ENCODE peak calls at places on chromosomes 2 and 18, in eight cellular contexts. D is A549, Z is upper lobe of left lung, B is right lobe of liver, P is gastrocnemius medialis, K is K562, E is body of pancreas, L is HCT116. I is an unnamed sample.

GRCh38 chr2:164952057-164952702 is 3.1 kb downstream of the SLC38A11 start:
- ATAC-seq in P (no peak), B (no peak), K (no peak), E (no peak), L (no peak), Z (no peak), D (no peak), I (no peak)

GRCh38 chr18:74069178-74070050 is 78.2 kb downstream of the FBXO15 start:
- ATAC-seq in B (no peak), D (no peak), Z (peak), P (no peak), L (no peak), E (no peak), K (no peak), I (no peak)

GRCh38 chr2:109260886-109261700 is 132.1 kb downstream of the SH3RF3 start:
- ATAC-seq in E (peak), D (peak), B (no peak), P (no peak), Z (peak), K (peak), L (peak), I (no peak)

GRCh38 chr2:16466821-16467151 is 198.8 kb downstream of the CYRIA start:
- ATAC-seq in K (no peak), D (no peak), Z (no peak), L (no peak), P (no peak), E (no peak), B (no peak), I (no peak)

GRCh38 chr2:234355798-234356365 is 141.0 kb downstream of the ARL4C start:
- ATAC-seq in B (no peak), P (no peak), Z (no peak), E (no peak), L (no peak), K (no peak), D (no peak), I (no peak)

GRCh38 chr2:160534249-160534648 is 40.6 kb upstream of the RBMS1 start:
- ATAC-seq in L (no peak), P (no peak), E (no peak), D (no peak), Z (no peak), K (no peak), B (no peak), I (no peak)

GRCh38 chr2:147030966-147031760 is 813.7 kb upstream of the ACVR2A start:
- ATAC-seq in L (peak), P (no peak), D (no peak), B (no peak), E (no peak), Z (no peak), K (no peak), I (no peak)

GRCh38 chr2:37672870-37673184 is 1.4 kb upstream of the CDC42EP3 start:
- ATAC-seq in L (no peak), D (no peak), B (no peak), K (no peak), Z (no peak), E (no peak), P (no peak), I (no peak)

GRCh38 chr2:160736629-160737028 is 243.0 kb upstream of the RBMS1 start:
- ATAC-seq in P (no peak), D (peak), K (no peak), L (no peak), E (no peak), B (no peak), Z (no peak), I (no peak)

GRCh38 chr2:41990688-41991087 is 57.1 kb upstream of the PKDCC start:
- ATAC-seq in P (no peak), L (no peak), B (no peak), Z (no peak), D (peak), K (no peak), E (no peak), I (no peak)

GRCh38 chr2:184449760-184450159 is 148.6 kb upstream of the ZNF804A start:
- ATAC-seq in D (no peak), P (no peak), L (no peak), E (no peak), K (no peak), Z (no peak), B (no peak), I (no peak)

GRCh38 chr2:177298191-177298590 is 33.7 kb upstream of the NFE2L2 start:
- ATAC-seq in Z (no peak), B (no peak), P (no peak), K (no peak), E (no peak), L (no peak), D (no peak), I (no peak)

GRCh38 chr2:177295479-177295878 is 31.0 kb upstream of the NFE2L2 start:
- ATAC-seq in Z (peak), P (peak), L (no peak), B (peak), K (no peak), D (no peak), E (no peak), I (peak)

GRCh38 chr2:177291701-177292100 is 27.2 kb upstream of the NFE2L2 start:
- ATAC-seq in P (no peak), E (no peak), Z (no peak), D (no peak), K (no peak), B (no peak), L (no peak), I (no peak)

GRCh38 chr2:177296047-177296446 is 31.5 kb upstream of the NFE2L2 start:
- ATAC-seq in P (no peak), L (peak), E (peak), D (peak), Z (peak), B (peak), K (peak), I (no peak)
- TF ChIP-seq POLR2A in P (no peak), L (no peak), E (no peak), D (no peak), Z (no peak), B (no peak), K (no peak), I (no peak)

GRCh38 chr18:55557211-55557610 is 30.8 kb downstream of the TCF4 start:
- ATAC-seq in D (no peak), L (no peak), Z (no peak), B (no peak), E (no peak), K (no peak), P (no peak), I (no peak)

GRCh38 chr18:55551227-55551626 is 36.8 kb downstream of the TCF4 start:
- ATAC-seq in K (no peak), D (no peak), L (no peak), P (no peak), Z (no peak), E (no peak), B (no peak), I (no peak)

GRCh38 chr18:55549474-55550104 is 38.4 kb downstream of the TCF4 start:
- ATAC-seq in K (peak), P (no peak), D (no peak), Z (no peak), L (no peak), E (no peak), B (no peak), I (no peak)

GRCh38 chr18:55555628-55556027 is 32.4 kb downstream of the TCF4 start:
- ATAC-seq in L (no peak), Z (no peak), E (no peak), K (no peak), P (no peak), D (no peak), B (no peak), I (no peak)

GRCh38 chr18:55552498-55553189 is 35.3 kb downstream of the TCF4 start:
- ATAC-seq in D (no peak), P (no peak), Z (no peak), E (no peak), B (no peak), K (no peak), L (no peak), I (no peak)
- TF ChIP-seq POLR2A in D (no peak), P (no peak), Z (no peak), E (no peak), B (no peak), K (no peak), L (no peak), I (no peak)

DNA sequence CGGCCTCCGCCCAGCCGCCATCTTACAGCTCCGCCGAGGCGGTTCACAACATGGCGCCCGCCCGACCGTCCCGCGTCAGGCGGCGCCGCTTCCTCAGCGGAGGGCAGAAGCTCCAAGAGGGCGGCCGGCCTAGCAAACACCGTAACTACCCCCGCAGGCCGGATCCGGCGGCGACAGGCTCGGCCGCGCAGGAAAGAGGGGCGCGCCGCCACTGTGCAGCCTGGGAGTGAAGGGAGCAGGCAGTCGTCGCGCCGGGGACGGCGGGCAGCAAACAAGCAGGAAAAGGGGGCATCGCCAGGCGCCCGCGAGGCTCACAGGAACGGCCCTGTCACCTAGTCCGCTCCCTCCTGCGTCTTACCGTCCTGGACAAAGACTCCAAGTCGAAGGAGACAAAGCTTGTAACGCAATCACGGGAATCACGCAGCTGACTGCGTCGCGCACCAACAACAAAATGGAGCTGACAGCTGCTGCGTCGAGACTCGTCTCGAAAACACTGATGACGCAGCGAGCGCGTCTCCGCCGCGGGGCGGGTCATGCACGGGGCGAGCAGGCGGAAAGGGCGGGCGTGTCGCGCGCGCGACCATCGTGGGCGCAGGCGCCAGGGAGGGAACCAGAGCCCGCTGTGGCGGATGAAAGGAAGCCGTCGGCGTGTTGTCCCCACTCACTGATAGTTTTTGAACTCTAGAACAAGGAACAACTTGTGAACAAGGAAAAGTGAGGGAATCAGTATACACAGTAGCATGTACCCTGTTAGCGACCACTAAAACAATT is at the start of gene CLK1:
- ATAC-seq in E (peak), P (peak), Z (peak), L (peak), D (peak), K (peak), B (peak), I (peak)
- TF ChIP-seq POLR2A in E (peak), P (peak), Z (peak), L (peak), D (peak), K (peak), B (peak), I (peak)

DNA sequence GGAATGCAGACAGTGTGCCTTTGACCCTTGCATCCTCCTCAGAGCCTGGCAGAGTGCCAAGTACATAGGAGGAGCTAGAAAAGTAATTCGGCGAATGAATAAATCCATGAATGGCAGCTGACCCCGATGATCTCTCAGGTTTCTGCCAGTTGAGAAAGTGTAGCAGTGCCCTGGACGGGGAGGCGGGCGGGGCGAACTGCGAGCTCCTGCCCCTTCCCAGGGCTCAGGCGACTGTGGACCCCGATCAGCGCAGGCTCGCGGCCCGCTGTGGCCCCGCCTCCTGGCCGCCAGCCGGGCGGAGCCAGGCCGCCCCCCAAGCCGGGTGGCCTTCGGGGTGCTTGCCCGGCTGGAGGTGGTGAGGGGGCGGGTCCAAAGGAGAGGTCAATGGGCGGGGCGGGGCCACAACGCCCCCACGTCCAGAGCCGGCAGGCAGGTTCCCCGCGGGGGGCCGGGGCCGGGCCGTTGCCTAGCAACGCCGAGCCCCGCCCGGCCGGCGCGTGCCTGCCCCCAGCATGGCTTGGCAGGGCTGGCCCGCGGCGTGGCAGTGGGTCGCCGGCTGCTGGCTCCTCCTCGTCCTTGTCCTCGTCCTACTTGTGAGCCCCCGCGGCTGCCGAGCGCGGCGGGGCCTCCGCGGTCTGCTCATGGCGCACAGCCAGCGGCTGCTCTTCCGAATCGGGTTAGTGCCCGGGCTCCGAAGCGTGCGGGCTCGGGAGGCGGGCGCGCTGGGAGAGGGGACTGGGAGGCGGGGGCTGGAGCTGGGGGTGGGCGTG is 30.6 kb upstream of the TMBIM1 start:
- ATAC-seq in P (peak), B (peak), E (peak), Z (peak), D (peak), L (peak), K (peak), I (peak)
- TF ChIP-seq POLR2A in P (no peak), B (peak), E (peak), Z (no peak), D (peak), L (no peak), K (peak), I (no peak)

GRCh38 chr2:189574793-189575475 is 5.7 kb downstream of the SLC40A1 start:
- ATAC-seq in L (no peak), P (no peak), K (no peak), D (peak), E (peak), Z (peak), B (peak), I (no peak)
- TF ChIP-seq POLR2A in L (no peak), P (no peak), K (no peak), D (no peak), E (no peak), Z (no peak), B (no peak), I (no peak)